ENCODE peak calls at places on chromosomes 13 and 19, in seven cellular contexts. W is cardiac fibroblast, C is BE2C, O is OCI-LY7, T is endodermal cell, F is heart left ventricle, R is ascending aorta. X is an unnamed sample.

GRCh38 chr19:40982594-40983101 is 8.4 kb upstream of the CYP2B6 start:
- DNase-seq in C (no peak), W (no peak), T (peak; percentile 85), R (no peak), F (no peak), O (no peak), X (no peak)

GRCh38 chr13:70747305-70747704 is 639.1 kb upstream of the KLHL1 start:
- DNase-seq in O (no peak), F (no peak), W (no peak), T (no peak), R (no peak), C (no peak), X (no peak)

GRCh38 chr19:15025237-15025636 is 24.0 kb upstream of the CASP14 start:
- DNase-seq in C (no peak), T (peak; percentile 59), W (no peak), F (no peak), O (peak; percentile 38), R (no peak), X (peak; percentile 7)

GRCh38 chr13:40539954-40540706 is 126.3 kb downstream of the FOXO1 start:
- DNase-seq in W (peak; percentile 88), O (no peak), R (no peak), F (no peak), T (peak; percentile 75), C (no peak), X (no peak)

GRCh38 chr13:46751811-46752635 is 44.9 kb downstream of the ESD start:
- DNase-seq in C (no peak), R (no peak), O (peak; percentile 65), F (no peak), T (no peak), W (no peak), X (peak; percentile 96)

GRCh38 chr19:7602240-7602934 is 6.7 kb downstream of the CAMSAP3 start:
- DNase-seq in F (no peak), R (no peak), T (no peak), W (peak; percentile 57), O (no peak), C (no peak), X (no peak)

GRCh38 chr13:85864963-85865530 is 65.8 kb upstream of the SLITRK6 start:
- DNase-seq in T (peak; percentile 67), R (no peak), O (peak; percentile 10), W (no peak), C (peak; percentile 46), F (no peak), X (peak; percentile 23)

GRCh38 chr19:55675661-55676354 is 782 bp downstream of the EPN1 start:
- DNase-seq in F (no peak), O (peak; percentile 28), R (no peak), C (no peak), T (no peak), W (no peak), X (no peak)

GRCh38 chr13:22761709-22762108 is 419.1 kb upstream of the SGCG start:
- DNase-seq in R (no peak), F (no peak), C (no peak), O (no peak), W (no peak), T (no peak), X (no peak)

GRCh38 chr13:70623260-70623659 is 515.0 kb upstream of the KLHL1 start:
- DNase-seq in W (peak; percentile 16), R (no peak), T (no peak), O (peak; percentile 9), C (no peak), F (no peak), X (peak; percentile 6)

GRCh38 chr19:47000373-47000772 is 19.3 kb upstream of the NPAS1 start:
- DNase-seq in C (no peak), T (no peak), O (no peak), W (no peak), R (no peak), F (no peak), X (no peak)
- H3K4me3 ChIP-seq in C (no peak overlapping the region), T (no peak overlapping the region), O (no peak overlapping the region), W (no peak overlapping the region), R (no peak overlapping the region), F (no peak overlapping the region), X (no peak overlapping the region)

DNA sequence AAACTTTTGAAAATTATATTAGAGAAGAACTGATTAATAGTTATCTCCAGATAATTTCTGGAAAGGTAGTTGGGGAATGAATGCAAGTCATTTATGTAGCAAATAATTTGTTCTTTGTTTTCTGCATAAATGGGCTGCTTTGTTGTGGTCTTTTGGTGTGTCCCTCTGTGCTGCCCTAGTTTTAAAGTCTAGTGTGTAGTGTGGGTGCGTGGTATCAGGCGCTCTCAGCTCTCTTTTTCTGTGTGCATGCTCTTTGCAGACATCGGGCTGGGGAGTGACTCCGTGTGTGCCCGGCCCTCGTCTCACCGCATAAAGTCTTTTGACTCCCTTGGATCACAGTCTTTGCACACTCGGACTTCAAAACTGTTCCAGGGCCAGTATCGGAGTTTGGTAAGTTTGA is 94.5 kb downstream of the ARHGEF7 start:
- DNase-seq in W (no peak), R (no peak), C (no peak), O (no peak), T (no peak), F (no peak), X (no peak)
- H3K4me3 ChIP-seq in W (no peak overlapping the region), R (no peak overlapping the region), C (no peak overlapping the region), O (no peak overlapping the region), T (no peak overlapping the region), F (no peak overlapping the region), X (no peak overlapping the region)

GRCh38 chr13:28493740-28494536 is 990 bp downstream of the FLT1 start:
- DNase-seq in T (peak; percentile 76), F (no peak), W (no peak), O (no peak), R (no peak), C (peak; percentile 19), X (no peak)
- H3K4me3 ChIP-seq in T (peak overlapping the region; percentile 78), F (peak overlapping the region; percentile 81), W (peak overlapping the region; percentile 48), O (no peak overlapping the region), R (peak overlapping the region; percentile 63), C (peak overlapping the region; percentile 51), X (peak overlapping the region; percentile 70)

GRCh38 chr19:5579286-5579685 is 11.5 kb upstream of the TINCR start:
- DNase-seq in W (no peak), C (no peak), F (no peak), T (no peak), R (no peak), O (no peak), X (no peak)

GRCh38 chr19:5575553-5575952 is 7.8 kb upstream of the TINCR start:
- DNase-seq in C (no peak), T (no peak), W (no peak), R (no peak), O (no peak), F (no peak), X (no peak)

GRCh38 chr19:5579697-5580096 is 11.9 kb upstream of the TINCR start:
- DNase-seq in C (no peak), R (no peak), F (no peak), T (no peak), O (no peak), W (no peak), X (no peak)

GRCh38 chr19:5580116-5580515 is 12.4 kb upstream of the TINCR start:
- DNase-seq in O (no peak), F (no peak), T (no peak), W (no peak), R (no peak), C (no peak), X (no peak)

GRCh38 chr19:5578094-5578846 is 10.5 kb upstream of the TINCR start:
- DNase-seq in R (no peak), O (peak; percentile 70), W (peak; percentile 45), T (peak; percentile 91), C (peak; percentile 84), F (peak; percentile 60), X (peak; percentile 45)
- H3K4me3 ChIP-seq in R (no peak overlapping the region), O (no peak overlapping the region), W (no peak overlapping the region), T (no peak overlapping the region), C (peak overlapping the region; percentile 33), F (no peak overlapping the region), X (no peak overlapping the region)